ENCODE peak calls at places on chromosomes 7 and 10, in eight cellular contexts. X is stimulated activated naive CD8-positive, alpha-beta T cell treated with anti-CD3 and anti-CD28 coated beads, Interleukin-15, Interleukin-2, amounts not matched to agents 100 U/mL and 50 U/mL, for 24 hours; B is hippocampal formation; U is frontal cortex; P is RWPE1; J is T-helper 1 cell; Z is G401; C is NK-92 treated with Interleukin-12 subunit alpha and Interleukin-12 subunit beta, amount 100 ng/mL, for 24 hours. I is an unnamed sample.

GRCh38 chr7:75638607-75639070 is 100.1 kb downstream of the HIP1 start:
- DNase-seq in X (no peak), B (peak), U (peak), P (peak), J (no peak), Z (peak), C (no peak), I (peak)

GRCh38 chr7:33550363-33550762 is 355.0 kb upstream of the BMPER start:
- DNase-seq in X (no peak), B (no peak), U (no peak), P (no peak), J (no peak), Z (no peak), C (no peak), I (no peak)

GRCh38 chr7:149865437-149865836 is 8.3 kb upstream of the ATP6V0E2 start:
- DNase-seq in X (peak), B (no peak), U (no peak), P (no peak), J (peak), Z (no peak), C (peak), I (no peak)

GRCh38 chr10:102040305-102040704 is 15.7 kb downstream of the ARMH3 start:
- DNase-seq in X (no peak), B (no peak), U (no peak), P (no peak), J (no peak), Z (no peak), C (no peak), I (peak)

GRCh38 chr10:62459072-62459471 is 84.9 kb downstream of the ZNF365 start:
- DNase-seq in X (no peak), B (no peak), U (no peak), P (no peak), J (no peak), Z (no peak), C (no peak), I (no peak)

GRCh38 chr10:122558452-122558851 is 2.1 kb upstream of the DMBT1 start:
- DNase-seq in X (no peak), B (no peak), U (no peak), P (no peak), J (no peak), Z (no peak), C (no peak), I (no peak)

GRCh38 chr10:86547291-86547690 is 25.7 kb upstream of the WAPL start:
- DNase-seq in X (no peak), B (no peak), U (no peak), P (no peak), J (no peak), Z (no peak), C (no peak), I (no peak)

GRCh38 chr10:75532253-75532924 is 101.0 kb downstream of the LRMDA start:
- DNase-seq in X (no peak), B (no peak), U (no peak), P (peak), J (no peak), Z (no peak), C (no peak), I (no peak)

GRCh38 chr7:148163246-148163645 is 427.3 kb upstream of the C7orf33 start:
- DNase-seq in X (no peak), B (no peak), U (no peak), P (no peak), J (no peak), Z (no peak), C (no peak), I (no peak)

GRCh38 chr7:37901236-37901827 is 15.3 kb downstream of the SFRP4 start:
- DNase-seq in X (no peak), B (no peak), U (peak), P (peak), J (no peak), Z (peak), C (no peak), I (peak)

GRCh38 chr7:108351715-108352114 is 104.5 kb downstream of the NRCAM start:
- DNase-seq in X (no peak), B (no peak), U (no peak), P (peak), J (no peak), Z (no peak), C (no peak), I (no peak)

GRCh38 chr10:54869022-54869421 is 68.0 kb upstream of the PCDH15 start:
- DNase-seq in X (no peak), B (no peak), U (no peak), P (no peak), J (no peak), Z (no peak), C (no peak), I (no peak)

GRCh38 chr7:12220321-12221046 is 9.4 kb downstream of the TMEM106B start:
- DNase-seq in X (no peak), B (no peak), U (no peak), P (no peak), J (no peak), Z (no peak), C (no peak), I (no peak)

GRCh38 chr7:74272305-74273038 is 16.7 kb upstream of the CLIP2 start:
- DNase-seq in X (peak), B (peak), U (peak), P (peak), J (no peak), Z (no peak), C (no peak), I (peak)

GRCh38 chr10:27225642-27226257 is 14.8 kb downstream of the ACBD5 start:
- DNase-seq in X (no peak), B (no peak), U (no peak), P (no peak), J (no peak), Z (no peak), C (no peak), I (no peak)

GRCh38 chr10:19168584-19168983 is 120.0 kb downstream of the MALRD1 start:
- DNase-seq in X (no peak), B (no peak), U (no peak), P (no peak), J (no peak), Z (no peak), C (no peak), I (no peak)

GRCh38 chr7:45259966-45260646 is 102.5 kb downstream of the RAMP3 start:
- DNase-seq in X (peak), B (peak), U (peak), P (peak), J (peak), Z (peak), C (peak), I (peak)

GRCh38 chr7:70794962-70795361 is 337.0 kb upstream of the GALNT17 start:
- DNase-seq in X (no peak), B (no peak), U (no peak), P (no peak), J (no peak), Z (no peak), C (no peak), I (no peak)

GRCh38 chr7:41313171-41313570 is 389.7 kb downstream of the INHBA start:
- DNase-seq in X (no peak), B (no peak), U (no peak), P (no peak), J (no peak), Z (no peak), C (no peak), I (no peak)

GRCh38 chr10:122461367-122461728 is at the start of gene HTRA1:
- DNase-seq in X (peak), B (peak), U (peak), P (peak), J (no peak), Z (no peak), C (no peak), I (no peak)

GRCh38 chr7:101817031-101817929 is at the start of gene CUX1:
- DNase-seq in X (peak), B (no peak), U (no peak), P (no peak), J (peak), Z (no peak), C (no peak), I (peak)

GRCh38 chr10:78540355-78541076 is 506.9 kb downstream of the RPS24 start:
- DNase-seq in X (no peak), B (no peak), U (no peak), P (no peak), J (no peak), Z (no peak), C (no peak), I (no peak)

GRCh38 chr10:58817499-58817898 is 304.8 kb downstream of the BICC1 start:
- DNase-seq in X (no peak), B (no peak), U (no peak), P (no peak), J (no peak), Z (no peak), C (no peak), I (no peak)

GRCh38 chr10:64174666-64175265 is 653.6 kb downstream of the REEP3 start:
- DNase-seq in X (no peak), B (no peak), U (no peak), P (no peak), J (no peak), Z (peak), C (no peak), I (no peak)